ENCODE peak calls at places on chromosome 7, in five cellular contexts. D, Q, S, I and J are unnamed samples.
A peak's percentile ranks its signal among the peaks of the same experiment; 100 is the strongest.

GRCh38 chr7:130894146-130895005 is 160.4 kb upstream of the KLF14 start:
- DNase-seq in I (no peak), S (peak; percentile 72), D (peak; percentile 66), Q (peak; percentile 67), J (no peak)

GRCh38 chr7:81488210-81488609 is 281.6 kb downstream of the HGF start:
- DNase-seq in I (no peak), S (no peak), Q (no peak), D (no peak), J (no peak)

GRCh38 chr7:65438593-65438992 is 64.9 kb downstream of the ZNF92 start:
- DNase-seq in Q (no peak), I (no peak), D (no peak), S (peak; percentile 72), J (no peak)

GRCh38 chr7:122544463-122544862 is 154.5 kb downstream of the RNF133 start:
- DNase-seq in Q (peak; percentile 29), I (no peak), D (peak; percentile 8), S (no peak), J (no peak)

GRCh38 chr7:33185786-33186185 is 56.4 kb downstream of the BBS9 start:
- DNase-seq in S (peak; percentile 69), I (peak; percentile 77), Q (no peak), D (no peak), J (no peak)

GRCh38 chr7:69364814-69365587 is 233.3 kb upstream of the AUTS2 start:
- DNase-seq in D (no peak), I (no peak), S (no peak), Q (no peak), J (no peak)

GRCh38 chr7:24831240-24831639 is 74.0 kb upstream of the GSDME start:
- DNase-seq in I (no peak), S (peak; percentile 67), Q (no peak), D (no peak), J (no peak)

GRCh38 chr7:66629222-66629658 is 559 bp downstream of the KCTD7 start:
- DNase-seq in D (peak; percentile 35), I (peak; percentile 60), S (no peak), Q (peak; percentile 22), J (no peak)